ENCODE peak calls at places on chromosomes 5 and 9, in six cellular contexts. One of them, this sample, is unnamed. For H3K9me3, the result is how much of the 10 kb centered on the place peaks cover.

GRCh38 chr5:1065891-1066650 is 45.8 kb downstream of the SLC12A7 start:
- DNase-seq in aorta: no peak
- DNase-seq in CD4-positive, alpha-beta T cell: no peak
- DNase-seq in heart right ventricle: no peak
- DNase-seq in neuronal stem cell: no peak
- DNase-seq in right cardiac atrium: no peak
- DNase-seq in this sample: no peak

GRCh38 chr9:12933957-12934356 is 159.1 kb downstream of the LURAP1L start:
- DNase-seq in aorta: no peak
- DNase-seq in CD4-positive, alpha-beta T cell: no peak
- DNase-seq in heart right ventricle: no peak
- DNase-seq in neuronal stem cell: no peak
- DNase-seq in right cardiac atrium: no peak
- DNase-seq in this sample: no peak

GRCh38 chr9:19102181-19102630 is 498 bp downstream of the HAUS6 start:
- DNase-seq in aorta: no peak
- DNase-seq in CD4-positive, alpha-beta T cell: peak
- DNase-seq in heart right ventricle: no peak
- DNase-seq in neuronal stem cell: no peak
- DNase-seq in right cardiac atrium: peak
- DNase-seq in this sample: peak

GRCh38 chr5:84453405-84453804 is 68.7 kb upstream of the EDIL3 start:
- DNase-seq in aorta: no peak
- DNase-seq in CD4-positive, alpha-beta T cell: no peak
- DNase-seq in heart right ventricle: no peak
- DNase-seq in neuronal stem cell: no peak
- DNase-seq in right cardiac atrium: no peak
- DNase-seq in this sample: no peak

GRCh38 chr5:159838551-159839222 is 77.6 kb upstream of the ADRA1B start:
- DNase-seq in aorta: no peak
- DNase-seq in CD4-positive, alpha-beta T cell: no peak
- DNase-seq in heart right ventricle: no peak
- DNase-seq in neuronal stem cell: no peak
- DNase-seq in right cardiac atrium: no peak
- DNase-seq in this sample: no peak

GRCh38 chr5:143582176-143582575 is 178.7 kb upstream of the NR3C1 start:
- DNase-seq in aorta: no peak
- DNase-seq in CD4-positive, alpha-beta T cell: no peak
- DNase-seq in heart right ventricle: no peak
- DNase-seq in neuronal stem cell: no peak
- DNase-seq in right cardiac atrium: no peak
- DNase-seq in this sample: no peak

GRCh38 chr9:93508207-93508606 is 54.8 kb upstream of the FAM120AOS start:
- DNase-seq in aorta: no peak
- DNase-seq in CD4-positive, alpha-beta T cell: no peak
- DNase-seq in heart right ventricle: no peak
- DNase-seq in neuronal stem cell: no peak
- DNase-seq in right cardiac atrium: no peak
- DNase-seq in this sample: no peak

GRCh38 chr5:140969880-140970279 is 3.6 kb downstream of the PCDHAC2 start:
- DNase-seq in aorta: no peak
- DNase-seq in CD4-positive, alpha-beta T cell: no peak
- DNase-seq in heart right ventricle: no peak
- DNase-seq in neuronal stem cell: no peak
- DNase-seq in right cardiac atrium: no peak
- DNase-seq in this sample: no peak

GRCh38 chr9:108569624-108570023 is 286.2 kb downstream of the ACTL7B start:
- DNase-seq in aorta: no peak
- DNase-seq in CD4-positive, alpha-beta T cell: no peak
- DNase-seq in heart right ventricle: no peak
- DNase-seq in neuronal stem cell: no peak
- DNase-seq in right cardiac atrium: no peak
- DNase-seq in this sample: peak

GRCh38 chr5:146878471-146879172 is at the start of gene PPP2R2B:
- DNase-seq in aorta: peak
- DNase-seq in CD4-positive, alpha-beta T cell: no peak
- DNase-seq in heart right ventricle: peak
- DNase-seq in neuronal stem cell: peak
- DNase-seq in right cardiac atrium: no peak
- DNase-seq in this sample: peak

GRCh38 chr9:4420351-4420750 is 69.9 kb upstream of the SLC1A1 start:
- DNase-seq in aorta: no peak
- DNase-seq in CD4-positive, alpha-beta T cell: no peak
- DNase-seq in heart right ventricle: no peak
- DNase-seq in neuronal stem cell: no peak
- DNase-seq in right cardiac atrium: no peak
- DNase-seq in this sample: no peak

DNA sequence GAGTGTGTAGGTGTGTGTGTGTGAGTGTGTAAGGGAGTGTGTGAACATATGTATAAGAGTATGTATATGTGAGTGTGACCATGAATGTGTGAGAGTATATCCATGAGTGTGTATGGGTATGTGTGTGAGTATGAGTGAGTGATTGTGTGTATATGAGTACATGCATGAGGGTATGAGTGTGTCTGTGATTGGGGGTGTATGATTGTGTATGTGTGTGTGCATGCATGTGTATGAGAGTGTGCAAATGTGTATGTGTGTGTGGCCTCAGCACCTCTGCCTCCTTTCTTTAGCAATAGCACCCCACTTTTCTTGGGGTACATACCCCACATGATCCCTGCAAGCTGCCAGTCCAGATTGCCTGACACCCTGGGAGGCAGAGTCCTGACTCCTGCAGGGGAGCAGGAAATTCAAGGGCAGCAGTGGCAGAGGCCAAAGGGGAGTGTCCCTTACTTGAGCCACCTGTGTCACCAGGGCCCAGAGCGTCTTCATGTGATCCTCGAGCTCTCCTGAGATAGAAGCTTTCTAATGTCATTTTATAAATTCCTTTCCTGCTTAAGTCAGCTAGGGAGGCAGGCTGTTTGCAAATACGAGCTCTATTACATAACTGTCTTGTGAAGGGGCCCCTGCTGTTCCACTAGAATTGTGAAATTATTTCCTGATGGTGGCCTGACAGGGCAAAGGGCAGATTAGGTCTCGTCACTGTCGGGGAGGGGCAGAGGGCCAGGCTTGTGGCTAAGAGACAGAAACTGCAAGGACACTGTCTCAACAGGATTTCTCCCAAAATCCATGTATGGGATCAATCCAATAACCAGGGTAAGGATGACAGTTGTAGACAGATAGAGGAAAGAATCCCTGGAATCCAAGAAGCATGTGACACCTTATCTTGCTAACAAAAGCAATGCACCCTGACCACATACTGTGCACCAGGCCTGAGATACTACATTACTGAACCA is 389.1 kb downstream of the GADD45G start:
- DNase-seq in aorta: no peak
- DNase-seq in CD4-positive, alpha-beta T cell: no peak
- DNase-seq in heart right ventricle: no peak
- DNase-seq in neuronal stem cell: no peak
- DNase-seq in right cardiac atrium: peak
- DNase-seq in this sample: no peak
- H3K9me3 ChIP-seq in aorta: under half
- H3K9me3 ChIP-seq in CD4-positive, alpha-beta T cell: under half
- H3K9me3 ChIP-seq in heart right ventricle: under half
- H3K9me3 ChIP-seq in neuronal stem cell: under half
- H3K9me3 ChIP-seq in right cardiac atrium: under half
- H3K9me3 ChIP-seq in this sample: under half

GRCh38 chr5:162719720-162720119 is 652.1 kb downstream of the GABRG2 start:
- DNase-seq in aorta: no peak
- DNase-seq in CD4-positive, alpha-beta T cell: no peak
- DNase-seq in heart right ventricle: no peak
- DNase-seq in neuronal stem cell: no peak
- DNase-seq in right cardiac atrium: no peak
- DNase-seq in this sample: no peak

GRCh38 chr5:162721125-162721524 is 653.6 kb downstream of the GABRG2 start:
- DNase-seq in aorta: no peak
- DNase-seq in CD4-positive, alpha-beta T cell: no peak
- DNase-seq in heart right ventricle: no peak
- DNase-seq in neuronal stem cell: no peak
- DNase-seq in right cardiac atrium: no peak
- DNase-seq in this sample: no peak
- H3K9me3 ChIP-seq in aorta: under half
- H3K9me3 ChIP-seq in CD4-positive, alpha-beta T cell: under half
- H3K9me3 ChIP-seq in heart right ventricle: under half
- H3K9me3 ChIP-seq in neuronal stem cell: under half
- H3K9me3 ChIP-seq in right cardiac atrium: under half
- H3K9me3 ChIP-seq in this sample: under half

DNA sequence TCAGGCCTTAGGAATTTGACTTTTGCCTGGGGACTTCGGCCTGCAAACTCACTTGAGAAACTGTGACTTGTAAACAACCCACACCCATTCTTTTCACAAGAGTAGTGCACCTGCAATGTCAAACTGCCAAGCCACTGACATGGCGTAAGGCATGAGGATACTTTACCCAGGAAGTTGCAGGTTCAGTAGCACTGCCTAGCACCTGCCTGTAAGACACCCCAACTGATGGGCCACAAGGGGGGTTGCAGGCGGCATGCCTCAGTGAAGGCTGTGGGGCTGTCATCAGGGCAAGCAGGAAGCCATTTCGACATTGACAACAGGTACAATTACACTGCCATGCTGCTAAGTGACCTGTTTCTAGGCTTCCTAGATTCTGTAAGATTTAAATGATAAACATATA is 41.3 kb upstream of the RASGEF1C start:
- DNase-seq in aorta: no peak
- DNase-seq in CD4-positive, alpha-beta T cell: no peak
- DNase-seq in heart right ventricle: no peak
- DNase-seq in neuronal stem cell: no peak
- DNase-seq in right cardiac atrium: no peak
- DNase-seq in this sample: no peak
- H3K9me3 ChIP-seq in aorta: under half
- H3K9me3 ChIP-seq in CD4-positive, alpha-beta T cell: half or more
- H3K9me3 ChIP-seq in heart right ventricle: under half
- H3K9me3 ChIP-seq in neuronal stem cell: half or more
- H3K9me3 ChIP-seq in right cardiac atrium: under half
- H3K9me3 ChIP-seq in this sample: under half

GRCh38 chr9:138064547-138064946 is 187.0 kb downstream of the CACNA1B start:
- DNase-seq in aorta: no peak
- DNase-seq in CD4-positive, alpha-beta T cell: peak
- DNase-seq in heart right ventricle: no peak
- DNase-seq in neuronal stem cell: no peak
- DNase-seq in right cardiac atrium: no peak
- DNase-seq in this sample: no peak

GRCh38 chr9:138062196-138062595 is 184.6 kb downstream of the CACNA1B start:
- DNase-seq in aorta: no peak
- DNase-seq in CD4-positive, alpha-beta T cell: no peak
- DNase-seq in heart right ventricle: no peak
- DNase-seq in neuronal stem cell: no peak
- DNase-seq in right cardiac atrium: no peak
- DNase-seq in this sample: no peak

GRCh38 chr9:138065287-138065686 is 187.7 kb downstream of the CACNA1B start:
- DNase-seq in aorta: peak
- DNase-seq in CD4-positive, alpha-beta T cell: no peak
- DNase-seq in heart right ventricle: no peak
- DNase-seq in neuronal stem cell: no peak
- DNase-seq in right cardiac atrium: no peak
- DNase-seq in this sample: no peak

GRCh38 chr9:138063033-138063432 is 185.5 kb downstream of the CACNA1B start:
- DNase-seq in aorta: peak
- DNase-seq in CD4-positive, alpha-beta T cell: no peak
- DNase-seq in heart right ventricle: no peak
- DNase-seq in neuronal stem cell: no peak
- DNase-seq in right cardiac atrium: no peak
- DNase-seq in this sample: no peak

DNA sequence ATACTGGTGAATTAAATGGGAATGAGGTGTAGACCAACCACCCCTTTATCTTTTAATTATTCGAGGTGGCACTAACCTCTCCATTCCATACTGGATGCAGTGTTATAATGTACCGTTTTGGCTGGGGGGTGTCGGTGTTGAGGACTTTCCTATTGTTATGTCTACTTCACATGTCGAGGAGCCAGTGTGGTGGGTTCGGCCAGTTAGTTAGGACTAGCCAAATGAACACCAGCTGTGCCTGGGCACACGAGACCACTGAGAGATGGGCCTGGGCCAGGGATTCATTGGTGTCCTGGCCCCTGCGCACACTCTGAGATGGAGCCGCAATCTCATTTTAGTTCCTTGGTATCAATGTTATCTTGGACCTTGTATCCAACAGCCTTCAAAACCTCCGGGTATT is 186.2 kb downstream of the CACNA1B start:
- DNase-seq in aorta: peak
- DNase-seq in CD4-positive, alpha-beta T cell: no peak
- DNase-seq in heart right ventricle: no peak
- DNase-seq in neuronal stem cell: no peak
- DNase-seq in right cardiac atrium: no peak
- DNase-seq in this sample: no peak
- H3K9me3 ChIP-seq in aorta: under half
- H3K9me3 ChIP-seq in CD4-positive, alpha-beta T cell: under half
- H3K9me3 ChIP-seq in heart right ventricle: under half
- H3K9me3 ChIP-seq in neuronal stem cell: under half
- H3K9me3 ChIP-seq in right cardiac atrium: under half
- H3K9me3 ChIP-seq in this sample: under half

GRCh38 chr5:178372091-178372695 is 139.6 kb upstream of the PHYKPL start:
- DNase-seq in aorta: peak
- DNase-seq in CD4-positive, alpha-beta T cell: no peak
- DNase-seq in heart right ventricle: no peak
- DNase-seq in neuronal stem cell: no peak
- DNase-seq in right cardiac atrium: no peak
- DNase-seq in this sample: no peak

GRCh38 chr5:178371362-178372090 is 138.9 kb upstream of the PHYKPL start:
- DNase-seq in aorta: peak
- DNase-seq in CD4-positive, alpha-beta T cell: no peak
- DNase-seq in heart right ventricle: no peak
- DNase-seq in neuronal stem cell: no peak
- DNase-seq in right cardiac atrium: no peak
- DNase-seq in this sample: no peak

GRCh38 chr5:178375348-178375747 is 142.7 kb upstream of the PHYKPL start:
- DNase-seq in aorta: peak
- DNase-seq in CD4-positive, alpha-beta T cell: no peak
- DNase-seq in heart right ventricle: no peak
- DNase-seq in neuronal stem cell: no peak
- DNase-seq in right cardiac atrium: no peak
- DNase-seq in this sample: no peak

GRCh38 chr5:178376906-178377582 is 144.4 kb upstream of the PHYKPL start:
- DNase-seq in aorta: peak
- DNase-seq in CD4-positive, alpha-beta T cell: no peak
- DNase-seq in heart right ventricle: no peak
- DNase-seq in neuronal stem cell: no peak
- DNase-seq in right cardiac atrium: no peak
- DNase-seq in this sample: no peak

DNA sequence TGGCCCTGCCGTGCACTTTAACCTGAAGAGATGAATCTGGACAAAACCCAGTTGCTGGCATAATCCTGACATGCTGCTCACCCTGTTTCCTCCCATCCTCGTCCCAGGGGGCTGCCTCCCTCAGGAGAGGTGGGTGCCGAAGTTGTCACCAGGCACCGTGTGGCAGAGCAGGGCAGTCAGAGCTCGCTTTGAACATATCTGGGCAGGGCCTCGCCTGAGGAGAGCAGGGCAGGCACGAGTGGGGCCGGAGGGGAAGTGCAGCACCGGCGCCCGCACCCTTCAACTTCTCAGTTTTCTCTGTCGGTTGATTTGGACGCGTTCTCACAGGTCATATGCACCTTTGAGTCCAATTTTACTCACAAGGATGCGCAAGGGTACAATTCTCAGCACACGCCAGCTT is 141.1 kb upstream of the PHYKPL start:
- DNase-seq in aorta: peak
- DNase-seq in CD4-positive, alpha-beta T cell: no peak
- DNase-seq in heart right ventricle: no peak
- DNase-seq in neuronal stem cell: no peak
- DNase-seq in right cardiac atrium: no peak
- DNase-seq in this sample: no peak
- H3K9me3 ChIP-seq in aorta: under half
- H3K9me3 ChIP-seq in CD4-positive, alpha-beta T cell: under half
- H3K9me3 ChIP-seq in heart right ventricle: under half
- H3K9me3 ChIP-seq in neuronal stem cell: under half
- H3K9me3 ChIP-seq in right cardiac atrium: under half
- H3K9me3 ChIP-seq in this sample: under half